ENCODE peak calls at places on chromosomes 3 and 15, in five cellular contexts. One of them, this sample, is unnamed.

GRCh38 chr15:86384191-86384590 is 304.5 kb downstream of the AGBL1 start:
- DNase-seq in body of pancreas: no peak
- DNase-seq in hepatocyte: no peak
- DNase-seq in brain microvascular endothelial cell: no peak
- DNase-seq in CD4-positive, CD25-positive, alpha-beta regulatory T cell: no peak
- DNase-seq in this sample: no peak

GRCh38 chr3:65729553-65729952 is 309.2 kb downstream of the MAGI1 start:
- DNase-seq in body of pancreas: peak; percentile 16
- DNase-seq in hepatocyte: no peak
- DNase-seq in brain microvascular endothelial cell: peak; percentile 72
- DNase-seq in CD4-positive, CD25-positive, alpha-beta regulatory T cell: no peak
- DNase-seq in this sample: no peak

GRCh38 chr3:33103480-33103879 is 6.5 kb upstream of the GLB1 start:
- DNase-seq in body of pancreas: no peak
- DNase-seq in hepatocyte: no peak
- DNase-seq in brain microvascular endothelial cell: no peak
- DNase-seq in CD4-positive, CD25-positive, alpha-beta regulatory T cell: no peak
- DNase-seq in this sample: no peak

GRCh38 chr3:196941846-196942225 is 492 bp downstream of the NCBP2 start:
- DNase-seq in body of pancreas: peak; percentile 44
- DNase-seq in hepatocyte: peak; percentile 72
- DNase-seq in brain microvascular endothelial cell: peak; percentile 34
- DNase-seq in CD4-positive, CD25-positive, alpha-beta regulatory T cell: peak; percentile 55
- DNase-seq in this sample: peak; percentile 69

GRCh38 chr15:70866982-70867644 is 13.2 kb upstream of the LARP6 start:
- DNase-seq in body of pancreas: no peak
- DNase-seq in hepatocyte: no peak
- DNase-seq in brain microvascular endothelial cell: no peak
- DNase-seq in CD4-positive, CD25-positive, alpha-beta regulatory T cell: no peak
- DNase-seq in this sample: no peak

GRCh38 chr3:17908399-17909191 is 166.2 kb upstream of the TBC1D5 start:
- DNase-seq in body of pancreas: no peak
- DNase-seq in hepatocyte: no peak
- DNase-seq in brain microvascular endothelial cell: no peak
- DNase-seq in CD4-positive, CD25-positive, alpha-beta regulatory T cell: no peak
- DNase-seq in this sample: no peak

GRCh38 chr15:58438956-58439355 is 7.2 kb downstream of the LIPC start:
- DNase-seq in body of pancreas: peak; percentile 48
- DNase-seq in hepatocyte: peak; percentile 66
- DNase-seq in brain microvascular endothelial cell: peak; percentile 36
- DNase-seq in CD4-positive, CD25-positive, alpha-beta regulatory T cell: no peak
- DNase-seq in this sample: peak; percentile 66

GRCh38 chr3:28019740-28020139 is 221.7 kb upstream of the CMC1 start:
- DNase-seq in body of pancreas: no peak
- DNase-seq in hepatocyte: no peak
- DNase-seq in brain microvascular endothelial cell: no peak
- DNase-seq in CD4-positive, CD25-positive, alpha-beta regulatory T cell: no peak
- DNase-seq in this sample: no peak

DNA sequence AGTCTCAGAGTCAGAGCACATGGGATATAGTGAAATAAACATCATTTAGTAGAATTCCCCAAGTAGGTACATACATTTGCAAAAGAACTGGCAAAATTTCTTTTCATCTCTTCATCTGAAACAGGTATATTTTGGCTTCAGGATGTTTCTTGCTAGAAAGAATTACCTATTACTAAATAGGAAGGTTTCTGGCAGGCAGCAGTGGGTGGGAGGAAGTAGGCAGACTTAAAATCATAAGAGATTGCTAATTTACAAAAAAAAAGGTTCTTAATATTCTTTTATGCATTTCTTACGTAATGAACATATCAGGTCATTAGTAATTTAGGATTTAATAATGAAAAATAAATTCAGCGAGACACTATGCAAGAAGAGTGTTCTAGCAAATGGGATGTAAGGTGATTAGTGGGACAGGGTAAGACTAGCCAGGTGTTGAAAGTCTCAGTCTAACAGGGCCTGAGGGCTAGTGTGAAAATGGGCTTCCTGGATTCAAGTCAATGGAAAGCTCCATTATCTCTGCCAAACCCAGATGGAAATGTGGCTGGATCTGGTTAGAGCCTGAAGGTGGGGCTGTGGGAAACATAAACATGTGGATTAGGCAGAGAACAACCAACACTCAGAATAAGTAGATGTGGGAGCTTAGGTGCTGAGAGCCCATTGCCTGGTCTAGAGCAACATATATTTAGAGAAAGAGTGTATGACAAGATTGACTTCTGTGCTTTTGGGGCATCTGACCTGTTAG is 127.4 kb upstream of the FEZF2 start:
- DNase-seq in body of pancreas: no peak
- DNase-seq in hepatocyte: no peak
- DNase-seq in brain microvascular endothelial cell: no peak
- DNase-seq in CD4-positive, CD25-positive, alpha-beta regulatory T cell: no peak
- DNase-seq in this sample: no peak
- H3K27me3 ChIP-seq in body of pancreas: no peaks in the 10 kb centered on the region
- H3K27me3 ChIP-seq in hepatocyte: no peaks in the 10 kb centered on the region
- H3K27me3 ChIP-seq in brain microvascular endothelial cell: no peaks in the 10 kb centered on the region
- H3K27me3 ChIP-seq in CD4-positive, CD25-positive, alpha-beta regulatory T cell: no peaks in the 10 kb centered on the region
- H3K27me3 ChIP-seq in this sample: no peaks in the 10 kb centered on the region

GRCh38 chr15:84983711-84984110 is 2.1 kb downstream of the PDE8A start:
- DNase-seq in body of pancreas: no peak
- DNase-seq in hepatocyte: no peak
- DNase-seq in brain microvascular endothelial cell: no peak
- DNase-seq in CD4-positive, CD25-positive, alpha-beta regulatory T cell: no peak
- DNase-seq in this sample: no peak
- H3K27ac ChIP-seq in body of pancreas: no peak overlapping the region
- H3K27ac ChIP-seq in hepatocyte: peak overlapping the region; percentile 94
- H3K27ac ChIP-seq in brain microvascular endothelial cell: no peak overlapping the region
- H3K27ac ChIP-seq in CD4-positive, CD25-positive, alpha-beta regulatory T cell: peak overlapping the region; percentile 96
- H3K27ac ChIP-seq in this sample: no peak overlapping the region

GRCh38 chr3:7547826-7548225 is 686.9 kb downstream of the GRM7 start:
- DNase-seq in body of pancreas: no peak
- DNase-seq in hepatocyte: no peak
- DNase-seq in brain microvascular endothelial cell: no peak
- DNase-seq in CD4-positive, CD25-positive, alpha-beta regulatory T cell: no peak
- DNase-seq in this sample: no peak

GRCh38 chr3:7543294-7543693 is 682.4 kb downstream of the GRM7 start:
- DNase-seq in body of pancreas: no peak
- DNase-seq in hepatocyte: no peak
- DNase-seq in brain microvascular endothelial cell: no peak
- DNase-seq in CD4-positive, CD25-positive, alpha-beta regulatory T cell: no peak
- DNase-seq in this sample: no peak

GRCh38 chr3:7545334-7545733 is 684.4 kb downstream of the GRM7 start:
- DNase-seq in body of pancreas: no peak
- DNase-seq in hepatocyte: no peak
- DNase-seq in brain microvascular endothelial cell: no peak
- DNase-seq in CD4-positive, CD25-positive, alpha-beta regulatory T cell: no peak
- DNase-seq in this sample: no peak

GRCh38 chr3:7546219-7546618 is 685.3 kb downstream of the GRM7 start:
- DNase-seq in body of pancreas: peak; percentile 16
- DNase-seq in hepatocyte: peak; percentile 29
- DNase-seq in brain microvascular endothelial cell: peak; percentile 3
- DNase-seq in CD4-positive, CD25-positive, alpha-beta regulatory T cell: no peak
- DNase-seq in this sample: peak; percentile 11
- H3K27me3 ChIP-seq in body of pancreas: no peaks in the 10 kb centered on the region
- H3K27me3 ChIP-seq in hepatocyte: no peaks in the 10 kb centered on the region
- H3K27me3 ChIP-seq in brain microvascular endothelial cell: no peaks in the 10 kb centered on the region
- H3K27me3 ChIP-seq in CD4-positive, CD25-positive, alpha-beta regulatory T cell: no peaks in the 10 kb centered on the region
- H3K27me3 ChIP-seq in this sample: no peaks in the 10 kb centered on the region

DNA sequence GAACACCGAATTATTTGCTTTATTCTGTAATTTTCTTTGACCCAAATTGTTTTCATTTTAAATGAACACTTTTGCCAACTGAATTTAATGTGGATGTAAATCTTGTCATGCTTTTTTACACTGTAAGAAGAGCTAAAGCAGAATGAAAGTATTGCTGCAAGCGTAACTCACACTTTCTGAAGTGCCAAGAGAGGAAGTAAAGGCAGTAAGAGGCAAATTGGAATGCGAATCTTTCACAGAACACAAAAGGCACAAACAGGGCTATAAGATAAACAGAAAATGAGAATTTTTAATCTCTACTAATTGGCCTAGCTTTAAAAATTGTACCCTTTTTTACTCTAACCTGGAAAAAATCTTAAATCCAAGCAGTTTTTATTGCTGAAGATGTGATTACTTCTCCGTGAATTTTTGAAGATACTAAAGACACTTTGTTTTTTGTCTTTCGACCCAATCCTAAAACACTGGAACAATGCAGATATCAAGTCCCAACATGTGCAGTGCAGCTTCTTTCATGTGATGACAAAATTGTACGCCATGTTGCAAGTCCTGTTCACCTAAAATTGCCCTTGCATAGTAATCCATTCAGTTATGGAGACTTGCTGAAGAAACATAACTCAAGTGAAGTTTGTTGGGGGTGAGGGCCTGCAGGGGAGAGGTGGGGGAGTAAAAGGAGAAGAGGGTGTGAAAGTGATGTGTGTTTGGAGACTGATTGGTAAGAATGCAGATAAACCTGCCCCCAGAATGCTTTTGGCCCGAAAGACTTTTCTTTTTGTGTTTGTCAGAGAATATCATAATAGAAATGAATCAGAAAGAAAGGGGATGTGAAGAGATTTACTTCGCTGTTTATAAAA is 1.4 kb downstream of the ARID3B start:
- DNase-seq in body of pancreas: no peak
- DNase-seq in hepatocyte: no peak
- DNase-seq in brain microvascular endothelial cell: no peak
- DNase-seq in CD4-positive, CD25-positive, alpha-beta regulatory T cell: no peak
- DNase-seq in this sample: no peak
- H3K27ac ChIP-seq in body of pancreas: no peak overlapping the region
- H3K27ac ChIP-seq in hepatocyte: peak overlapping the region; percentile 89
- H3K27ac ChIP-seq in brain microvascular endothelial cell: no peak overlapping the region
- H3K27ac ChIP-seq in CD4-positive, CD25-positive, alpha-beta regulatory T cell: peak overlapping the region; percentile 86
- H3K27ac ChIP-seq in this sample: peak overlapping the region; percentile 90

DNA sequence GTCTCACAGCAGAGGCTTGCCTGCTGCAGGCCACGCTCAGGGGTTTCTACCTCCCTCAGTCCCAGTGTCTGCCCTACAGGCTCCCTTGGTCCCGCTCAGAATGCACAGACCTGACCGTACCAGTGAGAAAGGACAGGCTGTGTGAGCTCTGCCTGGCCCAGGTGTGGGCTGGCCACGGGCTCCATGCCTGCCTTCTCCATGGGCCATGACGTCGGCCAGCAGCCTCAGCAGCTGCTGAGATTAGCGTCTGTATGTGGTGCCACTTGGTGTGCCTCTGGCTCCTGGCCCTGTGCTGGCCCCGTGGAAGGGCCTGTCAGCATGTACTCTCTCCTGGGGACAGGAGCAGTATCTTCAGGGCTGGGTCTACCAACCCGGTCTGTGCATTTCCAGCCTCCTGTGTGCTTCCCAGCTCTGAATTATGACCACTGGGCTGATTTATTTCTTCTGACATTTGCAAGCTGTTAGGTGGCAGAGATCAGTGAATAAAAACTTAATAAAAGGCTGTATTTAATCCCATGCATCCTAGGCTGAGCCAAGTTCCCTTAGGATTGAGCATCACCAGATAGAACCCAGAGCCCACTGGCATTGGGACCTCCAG is 25.7 kb downstream of the KLF13 start:
- DNase-seq in body of pancreas: peak; percentile 94
- DNase-seq in hepatocyte: no peak
- DNase-seq in brain microvascular endothelial cell: no peak
- DNase-seq in CD4-positive, CD25-positive, alpha-beta regulatory T cell: no peak
- DNase-seq in this sample: peak; percentile 37
- H3K27me3 ChIP-seq in body of pancreas: no peaks in the 10 kb centered on the region
- H3K27me3 ChIP-seq in hepatocyte: no peaks in the 10 kb centered on the region
- H3K27me3 ChIP-seq in brain microvascular endothelial cell: no peaks in the 10 kb centered on the region
- H3K27me3 ChIP-seq in CD4-positive, CD25-positive, alpha-beta regulatory T cell: no peaks in the 10 kb centered on the region
- H3K27me3 ChIP-seq in this sample: no peaks in the 10 kb centered on the region

GRCh38 chr15:67758610-67759300 is 66.6 kb upstream of the SKOR1 start:
- DNase-seq in body of pancreas: no peak
- DNase-seq in hepatocyte: no peak
- DNase-seq in brain microvascular endothelial cell: no peak
- DNase-seq in CD4-positive, CD25-positive, alpha-beta regulatory T cell: no peak
- DNase-seq in this sample: no peak
- H3K27ac ChIP-seq in body of pancreas: no peak overlapping the region
- H3K27ac ChIP-seq in hepatocyte: no peak overlapping the region
- H3K27ac ChIP-seq in brain microvascular endothelial cell: no peak overlapping the region
- H3K27ac ChIP-seq in CD4-positive, CD25-positive, alpha-beta regulatory T cell: no peak overlapping the region
- H3K27ac ChIP-seq in this sample: no peak overlapping the region

GRCh38 chr3:10852031-10852795 is 36.2 kb downstream of the SLC6A11 start:
- DNase-seq in body of pancreas: no peak
- DNase-seq in hepatocyte: no peak
- DNase-seq in brain microvascular endothelial cell: no peak
- DNase-seq in CD4-positive, CD25-positive, alpha-beta regulatory T cell: no peak
- DNase-seq in this sample: no peak
- H3K27me3 ChIP-seq in body of pancreas: no peaks in the 10 kb centered on the region
- H3K27me3 ChIP-seq in hepatocyte: no peaks in the 10 kb centered on the region
- H3K27me3 ChIP-seq in brain microvascular endothelial cell: no peaks in the 10 kb centered on the region
- H3K27me3 ChIP-seq in CD4-positive, CD25-positive, alpha-beta regulatory T cell: no peaks in the 10 kb centered on the region
- H3K27me3 ChIP-seq in this sample: peaks cover 17% of the 10 kb centered on the region

GRCh38 chr15:52679232-52680040 is at the start of gene ATOSA:
- DNase-seq in body of pancreas: peak; percentile 92
- DNase-seq in hepatocyte: peak; percentile 94
- DNase-seq in brain microvascular endothelial cell: peak; percentile 86
- DNase-seq in CD4-positive, CD25-positive, alpha-beta regulatory T cell: peak; percentile 92
- DNase-seq in this sample: peak; percentile 93

GRCh38 chr15:52678036-52678467 is 1.1 kb downstream of the ATOSA start:
- DNase-seq in body of pancreas: peak; percentile 75
- DNase-seq in hepatocyte: peak; percentile 75
- DNase-seq in brain microvascular endothelial cell: peak; percentile 36
- DNase-seq in CD4-positive, CD25-positive, alpha-beta regulatory T cell: peak; percentile 40
- DNase-seq in this sample: peak; percentile 66

GRCh38 chr15:52680041-52680391 is 828 bp upstream of the ATOSA start:
- DNase-seq in body of pancreas: no peak
- DNase-seq in hepatocyte: no peak
- DNase-seq in brain microvascular endothelial cell: peak; percentile 6
- DNase-seq in CD4-positive, CD25-positive, alpha-beta regulatory T cell: no peak
- DNase-seq in this sample: peak; percentile 11

GRCh38 chr15:52678468-52679231 is 538 bp downstream of the ATOSA start:
- DNase-seq in body of pancreas: peak; percentile 92
- DNase-seq in hepatocyte: peak; percentile 81
- DNase-seq in brain microvascular endothelial cell: peak; percentile 44
- DNase-seq in CD4-positive, CD25-positive, alpha-beta regulatory T cell: peak; percentile 67
- DNase-seq in this sample: peak; percentile 72

DNA sequence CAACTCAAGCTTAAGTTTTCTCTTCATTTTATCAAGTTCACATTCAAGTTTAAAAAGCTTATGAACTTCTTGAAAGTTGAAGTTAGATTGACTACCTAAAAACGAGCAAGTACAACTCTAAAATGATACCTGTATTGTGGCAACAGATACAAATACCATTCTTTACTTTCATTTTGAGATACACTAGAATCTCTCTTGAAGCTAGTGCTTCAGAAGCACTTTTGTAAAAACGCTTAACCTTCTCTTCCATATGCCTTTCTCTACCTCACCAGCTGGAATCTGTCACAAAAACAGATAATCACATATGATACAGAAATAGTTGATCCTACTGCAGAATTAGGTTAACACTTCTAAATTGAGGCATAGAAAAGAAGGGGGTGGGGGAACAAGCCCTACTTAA is 1.6 kb downstream of the ATOSA start:
- DNase-seq in body of pancreas: no peak
- DNase-seq in hepatocyte: no peak
- DNase-seq in brain microvascular endothelial cell: no peak
- DNase-seq in CD4-positive, CD25-positive, alpha-beta regulatory T cell: no peak
- DNase-seq in this sample: peak; percentile 3
- H3K27ac ChIP-seq in body of pancreas: peak overlapping the region; percentile 95
- H3K27ac ChIP-seq in hepatocyte: peak overlapping the region; percentile 96
- H3K27ac ChIP-seq in brain microvascular endothelial cell: peak overlapping the region; percentile 28
- H3K27ac ChIP-seq in CD4-positive, CD25-positive, alpha-beta regulatory T cell: peak overlapping the region; percentile 97
- H3K27ac ChIP-seq in this sample: peak overlapping the region; percentile 92